ENCODE peak calls at places on chromosome 13, in five cellular contexts. P, G, A, Q and Y are unnamed samples.

GRCh38 chr13:45728759-45729158 is 26.6 kb downstream of the CBY2 start:
- DNase-seq in P (peak; percentile 56), G (no peak), A (peak; percentile 7), Q (peak; percentile 80), Y (no peak)

GRCh38 chr13:31869582-31869981 is 130.3 kb downstream of the RXFP2 start:
- DNase-seq in P (no peak), G (no peak), A (no peak), Q (no peak), Y (no peak)

GRCh38 chr13:39349391-39349790 is 253.6 kb downstream of the LHFPL6 start:
- DNase-seq in P (no peak), G (no peak), A (no peak), Q (no peak), Y (no peak)

GRCh38 chr13:105721056-105721455 is 814.4 kb downstream of the EFNB2 start:
- DNase-seq in P (no peak), G (no peak), A (peak; percentile 62), Q (no peak), Y (no peak)

GRCh38 chr13:108322206-108322824 is 52.8 kb downstream of the TNFSF13B start:
- DNase-seq in P (no peak), G (peak; percentile 42), A (peak; percentile 57), Q (peak; percentile 46), Y (no peak)

GRCh38 chr13:98143157-98143553 is 261 bp downstream of the FARP1 start:
- DNase-seq in P (no peak), G (peak; percentile 18), A (no peak), Q (no peak), Y (peak; percentile 83)

GRCh38 chr13:104286566-104287290 is 1220.5 kb upstream of the SLC10A2 start:
- DNase-seq in P (no peak), G (no peak), A (no peak), Q (peak; percentile 46), Y (no peak)

GRCh38 chr13:40666905-40667621 is 622 bp upstream of the FOXO1 start:
- DNase-seq in P (peak; percentile 67), G (no peak), A (no peak), Q (peak; percentile 85), Y (peak; percentile 90)

GRCh38 chr13:114053026-114053425 is 79.2 kb upstream of the C13orf46 start:
- DNase-seq in P (no peak), G (no peak), A (peak; percentile 52), Q (no peak), Y (no peak)

GRCh38 chr13:100098445-100099116 is 9.7 kb downstream of the PCCA start:
- DNase-seq in P (no peak), G (peak; percentile 8), A (peak; percentile 6), Q (no peak), Y (no peak)

GRCh38 chr13:33015275-33015674 is 948 bp upstream of the KL start:
- DNase-seq in P (no peak), G (no peak), A (no peak), Q (no peak), Y (no peak)

GRCh38 chr13:44323754-44324153 is 49.9 kb upstream of the SERP2 start:
- DNase-seq in P (no peak), G (no peak), A (no peak), Q (no peak), Y (no peak)

GRCh38 chr13:44093607-44094583 is 214.2 kb downstream of the LACC1 start:
- DNase-seq in P (no peak), G (no peak), A (peak; percentile 6), Q (no peak), Y (no peak)

GRCh38 chr13:90686438-90686837 is 661.0 kb upstream of the MIR17HG start:
- DNase-seq in P (no peak), G (no peak), A (peak; percentile 93), Q (no peak), Y (no peak)

GRCh38 chr13:28246891-28247290 is 108.5 kb downstream of the PAN3 start:
- DNase-seq in P (no peak), G (no peak), A (no peak), Q (no peak), Y (no peak)